ENCODE peak calls at places on chromosome X, in seven cellular contexts. R is transverse colon, D is H1, F is GM12878, S is breast epithelium, W is K562, J is upper lobe of left lung. G is an unnamed sample.

GRCh38 chrX:105553118-105553517 is 269.2 kb upstream of the NRK start:
- DNase-seq in R (no peak), D (no peak), F (no peak), S (no peak), W (no peak), J (no peak), G (no peak)

GRCh38 chrX:69070949-69071650 is 94.2 kb downstream of the PJA1 start:
- DNase-seq in R (peak), D (no peak), F (no peak), S (no peak), W (no peak), J (no peak), G (no peak)

GRCh38 chrX:32894679-32895078 is 316.7 kb downstream of the DMD start:
- DNase-seq in R (no peak), D (no peak), F (no peak), S (no peak), W (no peak), J (no peak), G (no peak)

GRCh38 chrX:106936246-106936645 is 16.0 kb downstream of the CLDN2 start:
- DNase-seq in R (no peak), D (no peak), F (no peak), S (no peak), W (no peak), J (no peak), G (no peak)

GRCh38 chrX:31098081-31098480 is 26.2 kb upstream of the FTHL17 start:
- DNase-seq in R (no peak), D (no peak), F (no peak), S (no peak), W (no peak), J (no peak), G (no peak)

GRCh38 chrX:95484781-95485180 is 1199.9 kb upstream of the DIAPH2 start:
- DNase-seq in R (no peak), D (no peak), F (no peak), S (no peak), W (no peak), J (no peak), G (no peak)

GRCh38 chrX:100973411-100973810 is 3.9 kb downstream of the ARL13A start:
- DNase-seq in R (no peak), D (no peak), F (no peak), S (no peak), W (no peak), J (peak), G (no peak)

GRCh38 chrX:64662876-64663275 is 267.6 kb upstream of the MTMR8 start:
- DNase-seq in R (no peak), D (no peak), F (no peak), S (no peak), W (no peak), J (no peak), G (no peak)

GRCh38 chrX:39157006-39157405 is 355.7 kb downstream of the MID1IP1 start:
- DNase-seq in R (no peak), D (no peak), F (no peak), S (no peak), W (no peak), J (no peak), G (no peak)

GRCh38 chrX:10483191-10483808 is 137.1 kb downstream of the MID1 start:
- DNase-seq in R (no peak), D (no peak), F (no peak), S (no peak), W (no peak), J (no peak), G (no peak)

GRCh38 chrX:28966335-28966734 is 379.1 kb downstream of the IL1RAPL1 start:
- DNase-seq in R (no peak), D (no peak), F (no peak), S (no peak), W (no peak), J (no peak), G (no peak)

GRCh38 chrX:47361538-47362511 is 8.6 kb upstream of the ZNF157 start:
- DNase-seq in R (peak), D (peak), F (peak), S (no peak), W (peak), J (no peak), G (peak)

GRCh38 chrX:96314974-96315373 is 369.7 kb upstream of the DIAPH2 start:
- DNase-seq in R (no peak), D (no peak), F (no peak), S (no peak), W (no peak), J (no peak), G (no peak)

GRCh38 chrX:131728295-131729145 is 184.6 kb downstream of the OR13H1 start:
- DNase-seq in R (peak), D (no peak), F (peak), S (no peak), W (no peak), J (no peak), G (no peak)

GRCh38 chrX:54248309-54248708 is 65.3 kb upstream of the FAM120C start:
- DNase-seq in R (no peak), D (no peak), F (no peak), S (no peak), W (no peak), J (no peak), G (no peak)

GRCh38 chrX:110125435-110125834 is 122.5 kb downstream of the TMEM164 start:
- DNase-seq in R (no peak), D (no peak), F (no peak), S (no peak), W (no peak), J (no peak), G (no peak)

GRCh38 chrX:13518126-13518525 is 51.3 kb upstream of the EGFL6 start:
- DNase-seq in R (no peak), D (no peak), F (no peak), S (no peak), W (no peak), J (no peak), G (no peak)

GRCh38 chrX:45986971-45987370 is 558.2 kb downstream of the ZNF674 start:
- DNase-seq in R (no peak), D (no peak), F (no peak), S (no peak), W (no peak), J (no peak), G (no peak)

GRCh38 chrX:78945186-78945912 is at the start of gene P2RY10:
- DNase-seq in R (peak), D (no peak), F (peak), S (no peak), W (no peak), J (no peak), G (no peak)

GRCh38 chrX:124194209-124194608 is 138.3 kb upstream of the TEX13D start:
- DNase-seq in R (no peak), D (no peak), F (no peak), S (no peak), W (no peak), J (no peak), G (no peak)
- TF ChIP-seq POLR2AphosphoS5 in R (no peak), D (no peak), F (no peak), S (no peak), W (no peak), J (no peak), G (no peak)

DNA sequence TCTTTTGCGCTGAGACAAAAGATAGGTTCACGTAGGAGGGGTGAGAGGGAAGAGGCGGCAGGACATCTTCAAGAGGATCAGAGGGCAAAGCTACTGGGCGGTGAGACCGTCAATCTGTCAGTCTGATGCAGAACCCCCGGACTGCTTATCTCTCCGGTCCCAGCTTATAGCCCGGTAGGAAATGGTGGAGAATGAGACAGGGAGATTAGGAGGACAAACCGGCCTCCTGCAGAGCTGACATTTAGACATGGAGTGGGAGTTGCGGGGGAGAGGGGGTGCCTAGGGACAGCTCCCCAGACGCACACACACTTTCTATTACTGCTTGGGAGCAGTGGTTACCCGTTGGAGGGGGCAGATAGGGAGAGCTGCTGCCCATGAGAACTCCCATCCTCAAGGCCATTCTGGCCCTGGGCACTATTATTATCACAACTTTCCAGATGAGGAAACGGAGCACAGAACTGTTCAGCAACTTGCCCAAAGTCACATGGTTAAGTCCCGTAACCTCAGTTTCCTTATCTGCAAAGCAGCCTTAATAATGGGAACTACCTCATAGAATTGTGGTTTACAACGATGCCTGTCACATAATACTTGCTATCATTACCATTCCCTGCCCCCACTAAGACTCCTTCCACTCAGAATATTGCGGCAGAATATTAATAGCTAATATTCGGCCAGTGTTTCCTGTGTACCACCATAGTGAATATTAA is 1.1 kb upstream of the HDAC6 start:
- DNase-seq in R (no peak), D (no peak), F (no peak), S (no peak), W (peak), J (no peak), G (no peak)
- TF ChIP-seq POLR2A in R (no peak), D (no peak), F (no peak), S (no peak), W (peak), J (peak), G (no peak)

GRCh38 chrX:1391370-1391706 is 575 bp downstream of the SLC25A6 start:
- DNase-seq in R (no peak), D (peak), F (peak), S (peak), W (peak), J (no peak), G (peak)

GRCh38 chrX:1393871-1394615 is 2.1 kb upstream of the SLC25A6 start:
- DNase-seq in R (no peak), D (no peak), F (no peak), S (no peak), W (no peak), J (no peak), G (no peak)

GRCh38 chrX:1391707-1392375 is at the start of gene SLC25A6:
- DNase-seq in R (peak), D (peak), F (peak), S (peak), W (peak), J (peak), G (peak)

GRCh38 chrX:1390621-1391369 is 1.1 kb downstream of the SLC25A6 start:
- DNase-seq in R (peak), D (no peak), F (no peak), S (peak), W (no peak), J (no peak), G (no peak)

DNA sequence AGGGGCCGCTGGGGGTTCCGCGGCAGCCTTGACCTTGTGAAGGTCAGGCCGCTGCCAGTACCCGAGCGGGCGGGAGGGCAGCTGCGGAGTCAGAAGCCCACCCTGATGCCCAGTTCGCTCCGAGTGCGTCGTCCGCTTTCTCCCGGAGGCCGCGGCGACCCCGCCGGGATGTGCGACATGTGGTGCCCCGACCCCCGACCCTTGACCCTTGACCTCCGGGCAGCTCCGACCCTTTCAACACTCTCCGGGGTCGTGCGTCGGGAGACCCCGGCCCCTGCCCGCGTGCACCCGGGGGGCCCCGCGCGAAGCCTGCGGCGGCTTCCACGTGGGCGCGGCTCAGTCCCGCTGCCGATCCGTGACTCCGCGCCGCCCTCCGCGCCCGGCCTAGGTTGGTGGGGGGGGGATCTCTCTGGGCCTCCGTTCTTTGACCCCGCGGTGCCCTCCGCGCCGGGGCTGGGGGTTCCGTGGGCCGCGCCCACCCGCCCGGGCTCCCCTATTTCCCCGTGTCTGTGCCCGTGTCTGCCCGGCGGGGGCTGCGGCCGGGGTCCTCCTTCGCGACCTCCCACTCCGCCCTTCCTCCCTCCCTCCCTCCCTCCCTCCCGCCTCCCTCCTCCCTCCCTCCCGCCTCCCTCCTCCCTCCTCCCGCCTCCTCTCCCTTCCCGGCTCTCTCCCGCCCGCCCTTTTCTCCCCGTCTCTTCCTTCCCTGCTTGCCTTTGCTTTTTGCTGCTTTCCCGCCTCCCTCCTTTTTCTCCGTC is 640 bp upstream of the SLC25A6 start:
- DNase-seq in R (peak), D (no peak), F (no peak), S (peak), W (peak), J (peak), G (peak)
- TF ChIP-seq POLR2AphosphoS5 in R (peak), D (no peak), F (peak), S (peak), W (no peak), J (peak), G (peak)

DNA sequence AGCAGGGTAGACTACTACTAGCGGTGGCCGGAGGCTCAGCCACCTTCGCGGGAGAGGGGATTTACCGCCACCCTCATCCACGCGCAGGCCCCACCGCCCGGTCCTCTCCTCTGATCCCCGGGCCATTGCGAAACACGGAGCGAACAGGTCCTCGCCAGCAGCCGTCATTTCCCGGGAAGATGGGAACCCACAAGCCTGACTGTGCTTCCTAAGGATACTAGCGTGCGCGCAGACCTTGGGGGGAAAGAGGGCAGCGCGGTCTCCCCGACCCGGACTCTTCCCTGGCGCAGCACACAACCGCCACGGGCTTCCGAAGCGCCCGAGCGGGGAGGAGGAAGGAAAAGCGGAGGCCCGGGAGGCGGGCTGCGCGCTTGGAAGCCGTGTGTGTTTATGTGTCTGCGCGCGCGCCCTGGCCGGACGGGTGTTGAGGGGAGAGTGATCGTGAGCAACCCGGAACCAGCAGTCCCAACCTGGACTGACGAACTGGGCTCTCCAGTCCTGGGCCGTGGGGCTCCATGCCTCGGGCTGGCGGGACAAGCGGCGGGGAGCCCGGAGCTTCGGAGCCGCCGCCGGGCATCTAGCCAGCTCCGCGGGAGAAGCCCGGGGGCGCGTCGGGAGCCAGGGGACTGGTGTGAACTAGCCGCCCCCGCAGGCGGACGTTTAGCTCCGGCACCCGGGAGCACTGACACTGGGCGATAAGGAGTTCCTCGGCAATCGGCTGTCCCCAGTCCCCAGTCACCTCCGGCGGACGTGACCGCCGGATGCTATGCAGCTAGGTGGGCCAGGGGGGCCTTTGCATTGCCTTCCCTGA is 74.6 kb upstream of the BCOR start:
- DNase-seq in R (peak), D (no peak), F (no peak), S (peak), W (peak), J (peak), G (no peak)
- TF ChIP-seq POLR2A in R (peak), D (no peak), F (peak), S (no peak), W (peak), J (peak), G (no peak)

DNA sequence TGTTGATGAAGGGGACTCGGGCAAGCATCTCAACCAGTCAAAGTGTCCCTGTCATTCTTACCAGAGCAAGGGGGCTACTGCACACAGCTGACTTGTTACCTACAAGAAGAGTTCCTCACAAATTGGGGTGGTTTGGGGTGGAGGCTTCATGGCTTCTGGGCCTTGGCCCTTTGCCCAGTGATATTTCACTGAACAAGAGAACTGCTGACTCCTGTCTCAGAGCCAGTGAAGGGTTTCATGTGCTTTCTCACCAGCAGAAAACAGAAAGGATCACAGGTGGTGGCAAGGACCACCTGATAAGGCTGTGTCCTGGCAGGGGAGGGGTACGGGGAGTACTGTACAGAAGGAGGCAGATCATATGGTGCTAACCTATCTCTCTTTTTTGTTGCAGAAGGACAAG is 53.5 kb downstream of the DLG3 start:
- DNase-seq in R (no peak), D (no peak), F (no peak), S (no peak), W (no peak), J (no peak), G (no peak)
- TF ChIP-seq POLR2AphosphoS5 in R (no peak), D (no peak), F (no peak), S (no peak), W (no peak), J (no peak), G (no peak)